ENCODE peak calls at places on chromosome 1, in nine cellular contexts. One of them, this sample, is unnamed.

GRCh38 chr1:40567819-40568218 is 36.4 kb downstream of the ZNF684 start:
- DNase-seq in IMR-90: no peak
- DNase-seq in body of pancreas: no peak
- DNase-seq in left lung: no peak
- DNase-seq in SJSA1: no peak
- DNase-seq in keratinocyte: no peak
- DNase-seq in endodermal cell: no peak
- DNase-seq in pancreas: no peak
- DNase-seq in iPS DF 6.9: no peak
- DNase-seq in this sample: no peak

GRCh38 chr1:231027136-231027925 is 12.7 kb downstream of the FAM89A start:
- DNase-seq in IMR-90: no peak
- DNase-seq in body of pancreas: no peak
- DNase-seq in left lung: no peak
- DNase-seq in SJSA1: no peak
- DNase-seq in keratinocyte: no peak
- DNase-seq in endodermal cell: no peak
- DNase-seq in pancreas: no peak
- DNase-seq in iPS DF 6.9: no peak
- DNase-seq in this sample: peak

GRCh38 chr1:9289090-9289534 is 3.6 kb upstream of the SPSB1 start:
- DNase-seq in IMR-90: peak
- DNase-seq in body of pancreas: peak
- DNase-seq in left lung: peak
- DNase-seq in SJSA1: peak
- DNase-seq in keratinocyte: no peak
- DNase-seq in endodermal cell: peak
- DNase-seq in pancreas: peak
- DNase-seq in iPS DF 6.9: no peak
- DNase-seq in this sample: peak

GRCh38 chr1:167117225-167117624 is 23.4 kb downstream of the STYXL2 start:
- DNase-seq in IMR-90: no peak
- DNase-seq in body of pancreas: no peak
- DNase-seq in left lung: no peak
- DNase-seq in SJSA1: no peak
- DNase-seq in keratinocyte: no peak
- DNase-seq in endodermal cell: peak
- DNase-seq in pancreas: no peak
- DNase-seq in iPS DF 6.9: no peak
- DNase-seq in this sample: no peak

GRCh38 chr1:56525463-56526155 is 53.8 kb downstream of the PLPP3 start:
- DNase-seq in IMR-90: peak
- DNase-seq in body of pancreas: no peak
- DNase-seq in left lung: peak
- DNase-seq in SJSA1: no peak
- DNase-seq in keratinocyte: no peak
- DNase-seq in endodermal cell: no peak
- DNase-seq in pancreas: no peak
- DNase-seq in iPS DF 6.9: no peak
- DNase-seq in this sample: peak

GRCh38 chr1:63984257-63984626 is 210.4 kb downstream of the ROR1 start:
- DNase-seq in IMR-90: peak
- DNase-seq in body of pancreas: no peak
- DNase-seq in left lung: no peak
- DNase-seq in SJSA1: no peak
- DNase-seq in keratinocyte: no peak
- DNase-seq in endodermal cell: no peak
- DNase-seq in pancreas: no peak
- DNase-seq in iPS DF 6.9: no peak
- DNase-seq in this sample: peak

GRCh38 chr1:236021424-236022135 is 43.3 kb downstream of the NID1 start:
- DNase-seq in IMR-90: peak
- DNase-seq in body of pancreas: no peak
- DNase-seq in left lung: no peak
- DNase-seq in SJSA1: no peak
- DNase-seq in keratinocyte: no peak
- DNase-seq in endodermal cell: no peak
- DNase-seq in pancreas: no peak
- DNase-seq in iPS DF 6.9: no peak
- DNase-seq in this sample: peak

GRCh38 chr1:18597159-18598042 is 33.2 kb upstream of the PAX7 start:
- DNase-seq in IMR-90: peak
- DNase-seq in body of pancreas: peak
- DNase-seq in left lung: no peak
- DNase-seq in SJSA1: peak
- DNase-seq in keratinocyte: no peak
- DNase-seq in endodermal cell: peak
- DNase-seq in pancreas: peak
- DNase-seq in iPS DF 6.9: peak
- DNase-seq in this sample: peak

GRCh38 chr1:208065862-208066261 is 154.9 kb upstream of the CD34 start:
- DNase-seq in IMR-90: peak
- DNase-seq in body of pancreas: no peak
- DNase-seq in left lung: peak
- DNase-seq in SJSA1: no peak
- DNase-seq in keratinocyte: no peak
- DNase-seq in endodermal cell: no peak
- DNase-seq in pancreas: no peak
- DNase-seq in iPS DF 6.9: no peak
- DNase-seq in this sample: peak

GRCh38 chr1:58209578-58209977 is 336.9 kb downstream of the OMA1 start:
- DNase-seq in IMR-90: no peak
- DNase-seq in body of pancreas: no peak
- DNase-seq in left lung: no peak
- DNase-seq in SJSA1: no peak
- DNase-seq in keratinocyte: no peak
- DNase-seq in endodermal cell: no peak
- DNase-seq in pancreas: no peak
- DNase-seq in iPS DF 6.9: no peak
- DNase-seq in this sample: no peak

GRCh38 chr1:228171221-228171891 is 5.8 kb downstream of the IBA57 start:
- DNase-seq in IMR-90: no peak
- DNase-seq in body of pancreas: no peak
- DNase-seq in left lung: no peak
- DNase-seq in SJSA1: no peak
- DNase-seq in keratinocyte: no peak
- DNase-seq in endodermal cell: peak
- DNase-seq in pancreas: no peak
- DNase-seq in iPS DF 6.9: no peak
- DNase-seq in this sample: no peak

GRCh38 chr1:28840928-28841544 is 29.1 kb downstream of the OPRD1 start:
- DNase-seq in IMR-90: no peak
- DNase-seq in body of pancreas: no peak
- DNase-seq in left lung: no peak
- DNase-seq in SJSA1: no peak
- DNase-seq in keratinocyte: no peak
- DNase-seq in endodermal cell: no peak
- DNase-seq in pancreas: no peak
- DNase-seq in iPS DF 6.9: no peak
- DNase-seq in this sample: no peak

GRCh38 chr1:8096105-8097011 is 70.2 kb upstream of the ERRFI1 start:
- DNase-seq in IMR-90: peak
- DNase-seq in body of pancreas: no peak
- DNase-seq in left lung: no peak
- DNase-seq in SJSA1: no peak
- DNase-seq in keratinocyte: peak
- DNase-seq in endodermal cell: no peak
- DNase-seq in pancreas: no peak
- DNase-seq in iPS DF 6.9: no peak
- DNase-seq in this sample: peak
- H3K4me3 ChIP-seq in IMR-90: no peak
- H3K4me3 ChIP-seq in body of pancreas: no peak
- H3K4me3 ChIP-seq in left lung: no peak
- H3K4me3 ChIP-seq in SJSA1: no peak
- H3K4me3 ChIP-seq in keratinocyte: peak
- H3K4me3 ChIP-seq in endodermal cell: no peak
- H3K4me3 ChIP-seq in pancreas: no peak
- H3K4me3 ChIP-seq in iPS DF 6.9: no peak
- H3K4me3 ChIP-seq in this sample: no peak

DNA sequence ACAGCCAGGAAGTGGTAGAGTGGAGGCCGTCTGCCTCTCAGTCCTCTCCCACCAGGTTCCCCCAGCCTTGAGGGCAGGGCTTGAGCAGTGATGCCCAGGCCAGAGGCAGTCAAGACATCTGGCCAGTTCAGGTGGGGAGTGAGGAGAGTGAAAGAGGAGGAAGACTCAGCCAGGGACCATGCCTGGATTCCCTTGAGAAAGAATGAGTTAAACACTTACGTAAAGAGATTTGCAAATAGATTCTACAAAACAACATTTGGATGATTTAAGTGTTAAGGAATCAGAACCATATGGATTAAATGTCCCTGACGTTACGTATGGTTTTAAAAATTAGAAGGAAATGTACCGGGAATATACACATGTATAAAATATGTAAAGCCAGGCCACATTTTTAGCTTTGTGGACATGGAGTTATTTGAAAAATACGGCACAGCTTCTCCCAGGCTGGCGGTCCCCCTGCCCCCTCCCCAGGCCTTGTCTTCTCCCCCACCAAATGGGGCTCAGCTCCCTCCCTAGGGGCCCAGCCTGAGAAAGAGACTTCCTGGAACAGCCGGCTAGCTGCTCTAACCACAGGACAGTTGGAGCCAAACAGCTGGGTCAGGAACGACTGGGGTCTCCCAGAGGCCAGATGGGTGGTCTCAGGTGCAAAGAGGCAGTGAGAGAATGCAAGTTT is 188.3 kb upstream of the EDN2 start:
- DNase-seq in IMR-90: peak
- DNase-seq in body of pancreas: no peak
- DNase-seq in left lung: peak
- DNase-seq in SJSA1: no peak
- DNase-seq in keratinocyte: no peak
- DNase-seq in endodermal cell: no peak
- DNase-seq in pancreas: no peak
- DNase-seq in iPS DF 6.9: no peak
- DNase-seq in this sample: peak
- H3K4me3 ChIP-seq in IMR-90: no peak
- H3K4me3 ChIP-seq in body of pancreas: no peak
- H3K4me3 ChIP-seq in left lung: no peak
- H3K4me3 ChIP-seq in SJSA1: no peak
- H3K4me3 ChIP-seq in keratinocyte: no peak
- H3K4me3 ChIP-seq in endodermal cell: no peak
- H3K4me3 ChIP-seq in pancreas: no peak
- H3K4me3 ChIP-seq in iPS DF 6.9: no peak
- H3K4me3 ChIP-seq in this sample: no peak

DNA sequence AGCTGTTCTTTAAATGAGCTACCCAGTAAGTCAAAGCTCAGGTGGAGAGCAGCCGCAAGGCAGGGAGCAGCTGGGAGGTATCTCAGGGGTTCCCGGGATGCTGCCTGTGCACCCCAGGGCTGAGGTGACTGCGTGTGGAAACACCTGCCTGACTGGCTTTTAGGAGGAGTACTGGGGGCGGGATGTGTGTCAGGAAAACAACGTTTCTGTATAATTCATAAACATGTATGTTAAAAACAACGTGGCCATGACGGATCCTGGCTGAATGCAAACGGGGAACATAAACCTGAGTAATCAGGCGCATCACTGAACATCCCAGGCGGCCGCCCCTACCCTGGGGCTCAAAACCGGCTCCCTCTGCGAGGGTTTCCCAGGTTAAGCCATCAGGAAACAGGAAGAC is 1.5 kb downstream of the C1orf159 start:
- DNase-seq in IMR-90: no peak
- DNase-seq in body of pancreas: no peak
- DNase-seq in left lung: peak
- DNase-seq in SJSA1: no peak
- DNase-seq in keratinocyte: no peak
- DNase-seq in endodermal cell: no peak
- DNase-seq in pancreas: no peak
- DNase-seq in iPS DF 6.9: no peak
- DNase-seq in this sample: no peak
- H3K4me3 ChIP-seq in IMR-90: no peak
- H3K4me3 ChIP-seq in body of pancreas: no peak
- H3K4me3 ChIP-seq in left lung: no peak
- H3K4me3 ChIP-seq in SJSA1: no peak
- H3K4me3 ChIP-seq in keratinocyte: no peak
- H3K4me3 ChIP-seq in endodermal cell: peak
- H3K4me3 ChIP-seq in pancreas: no peak
- H3K4me3 ChIP-seq in iPS DF 6.9: no peak
- H3K4me3 ChIP-seq in this sample: no peak

DNA sequence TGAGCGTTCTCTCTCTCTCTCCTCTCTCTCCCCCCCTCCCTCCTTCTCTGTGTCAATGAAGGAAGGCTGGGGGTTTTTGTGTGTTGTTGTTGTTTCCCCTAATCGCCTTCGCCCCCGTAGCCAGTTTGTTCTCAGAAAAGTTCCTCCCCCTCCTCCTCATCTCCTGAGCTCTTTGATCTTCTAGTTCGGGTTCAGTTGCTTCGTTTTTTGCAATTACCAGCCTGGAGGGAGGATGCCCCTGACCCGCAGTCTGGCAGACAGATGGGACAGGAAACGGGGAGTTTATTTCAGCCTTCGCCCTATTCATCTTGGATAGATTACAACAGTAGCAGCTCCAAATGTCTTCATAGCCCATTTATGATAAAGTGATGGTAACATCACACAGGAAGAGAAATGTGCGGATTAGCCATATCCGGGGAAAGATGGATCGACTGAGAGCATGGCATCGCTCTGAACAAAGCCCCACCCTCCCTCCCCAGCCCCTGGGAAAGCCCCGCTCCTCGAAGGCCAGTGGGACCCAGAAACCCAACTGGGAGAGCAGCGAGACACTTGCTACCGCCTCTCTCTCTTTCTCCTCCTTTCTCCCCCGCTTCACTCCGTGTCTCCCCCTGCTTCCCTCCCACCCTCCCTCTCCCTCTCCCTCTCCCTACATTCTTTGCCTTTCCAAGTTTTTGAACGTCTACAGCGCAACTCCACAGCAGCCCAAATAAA is 139.7 kb upstream of the ARHGEF16 start:
- DNase-seq in IMR-90: peak
- DNase-seq in body of pancreas: no peak
- DNase-seq in left lung: no peak
- DNase-seq in SJSA1: no peak
- DNase-seq in keratinocyte: no peak
- DNase-seq in endodermal cell: no peak
- DNase-seq in pancreas: no peak
- DNase-seq in iPS DF 6.9: no peak
- DNase-seq in this sample: peak
- H3K4me3 ChIP-seq in IMR-90: no peak
- H3K4me3 ChIP-seq in body of pancreas: no peak
- H3K4me3 ChIP-seq in left lung: no peak
- H3K4me3 ChIP-seq in SJSA1: no peak
- H3K4me3 ChIP-seq in keratinocyte: no peak
- H3K4me3 ChIP-seq in endodermal cell: no peak
- H3K4me3 ChIP-seq in pancreas: no peak
- H3K4me3 ChIP-seq in iPS DF 6.9: no peak
- H3K4me3 ChIP-seq in this sample: no peak